ENCODE peak calls at places on chromosome X, in six cellular contexts. D, E, I, R, J and H are unnamed samples.

GRCh38 chrX:40474205-40474626 is 106.6 kb upstream of the ATP6AP2 start:
- DNase-seq in D (peak), E (no peak), I (peak), R (no peak), J (peak), H (peak)

GRCh38 chrX:100410083-100410590 is at the start of gene PCDH19:
- DNase-seq in D (peak), E (no peak), I (peak), R (no peak), J (peak), H (peak)

GRCh38 chrX:45771560-45772340 is 571.1 kb upstream of the DIPK2B start:
- DNase-seq in D (peak), E (peak), I (peak), R (no peak), J (no peak), H (peak)

GRCh38 chrX:13287816-13288215 is 32.0 kb downstream of the ATXN3L start:
- DNase-seq in D (no peak), E (no peak), I (peak), R (no peak), J (no peak), H (no peak)

GRCh38 chrX:129957241-129958099 is 25.0 kb upstream of the BCORL1 start:
- DNase-seq in D (peak), E (peak), I (peak), R (peak), J (no peak), H (peak)

GRCh38 chrX:36534900-36535299 is 473.3 kb upstream of the FAM47C start:
- DNase-seq in D (no peak), E (no peak), I (no peak), R (no peak), J (no peak), H (no peak)

GRCh38 chrX:153530411-153531145 is 13.1 kb downstream of the ATP2B3 start:
- DNase-seq in D (no peak), E (no peak), I (no peak), R (no peak), J (no peak), H (no peak)

GRCh38 chrX:103607385-103608304 is at the start of gene TCEAL3:
- DNase-seq in D (peak), E (peak), I (peak), R (peak), J (peak), H (peak)

GRCh38 chrX:103453655-103454054 is 65.6 kb downstream of the RAB40A start:
- DNase-seq in D (no peak), E (no peak), I (peak), R (no peak), J (no peak), H (no peak)

GRCh38 chrX:131869182-131869581 is 153.9 kb upstream of the STK26 start:
- DNase-seq in D (no peak), E (no peak), I (no peak), R (no peak), J (no peak), H (no peak)

GRCh38 chrX:135625995-135626394 is 87.4 kb upstream of the CT45A1 start:
- DNase-seq in D (no peak), E (no peak), I (no peak), R (no peak), J (no peak), H (no peak)

GRCh38 chrX:150200820-150201287 is 162.3 kb upstream of the MAMLD1 start:
- DNase-seq in D (no peak), E (no peak), I (peak), R (peak), J (peak), H (peak)